ENCODE peak calls at places on chromosomes 1 and 21, in eight cellular contexts. J is HFFc6, Y is neural crest cell, A is WTC11, P is prostate gland, O is RWPE1, T is dorsolateral prefrontal cortex, K is osteoblast. F is an unnamed sample.

GRCh38 chr1:25804244-25804963 is 4.4 kb downstream of the SELENON start:
- DNase-seq in A (no peak), T (no peak), O (peak; percentile 52), K (peak; percentile 99), Y (no peak), J (no peak), P (no peak), F (no peak)

GRCh38 chr1:7127322-7128050 is 342.2 kb downstream of the CAMTA1 start:
- DNase-seq in Y (no peak), A (no peak), O (no peak), J (no peak), P (no peak), K (no peak), T (no peak), F (no peak)

GRCh38 chr1:27891196-27891889 is 19.0 kb downstream of the THEMIS2 start:
- DNase-seq in K (no peak), O (no peak), Y (no peak), J (no peak), A (no peak), T (no peak), P (no peak), F (no peak)

GRCh38 chr1:93256433-93256832 is 75.9 kb downstream of the CCDC18 start:
- DNase-seq in T (no peak), K (no peak), P (no peak), Y (no peak), A (no peak), J (no peak), O (no peak), F (no peak)

GRCh38 chr1:80349218-80349617 is 1342.7 kb upstream of the ADGRL4 start:
- DNase-seq in K (no peak), J (no peak), P (no peak), O (no peak), Y (no peak), T (no peak), A (peak; percentile 11), F (no peak)

GRCh38 chr21:46227811-46228344 is 696 bp downstream of the LSS start:
- DNase-seq in J (no peak), A (no peak), Y (no peak), P (no peak), O (peak; percentile 42), T (no peak), K (peak; percentile 77), F (no peak)

GRCh38 chr1:183794084-183794483 is 10.8 kb upstream of the RGL1 start:
- DNase-seq in P (no peak), O (no peak), Y (no peak), J (no peak), T (no peak), K (no peak), A (no peak), F (no peak)

GRCh38 chr1:23198373-23198772 is 18.9 kb downstream of the HTR1D start:
- DNase-seq in K (peak; percentile 71), Y (no peak), A (no peak), O (peak; percentile 69), J (peak; percentile 97), T (no peak), P (no peak), F (no peak)

GRCh38 chr1:11158291-11158690 is 30.9 kb upstream of the ANGPTL7 start:
- DNase-seq in P (no peak), A (no peak), Y (no peak), O (no peak), K (peak; percentile 78), J (no peak), T (no peak), F (no peak)

GRCh38 chr1:6688001-6688400 is 13.6 kb downstream of the DNAJC11 start:
- DNase-seq in K (no peak), J (peak; percentile 16), A (no peak), P (no peak), T (no peak), Y (no peak), O (no peak), F (no peak)

GRCh38 chr1:10753279-10753678 is 43.2 kb downstream of the CASZ1 start:
- DNase-seq in Y (no peak), T (no peak), P (no peak), K (no peak), A (peak; percentile 66), O (no peak), J (no peak), F (no peak)

GRCh38 chr1:27503961-27504587 is 14.1 kb upstream of the WASF2 start:
- DNase-seq in Y (no peak), T (no peak), P (no peak), J (no peak), A (no peak), K (no peak), O (no peak), F (no peak)

GRCh38 chr1:44485933-44486475 is 80.9 kb downstream of the RNF220 start:
- DNase-seq in P (no peak), K (no peak), A (no peak), Y (no peak), T (no peak), O (no peak), J (no peak), F (no peak)

GRCh38 chr1:196477262-196477661 is 131.0 kb downstream of the KCNT2 start:
- DNase-seq in K (no peak), P (no peak), T (no peak), J (no peak), Y (no peak), A (no peak), O (no peak), F (no peak)

GRCh38 chr1:53685272-53686051 is 53.5 kb downstream of the GLIS1 start:
- DNase-seq in A (no peak), K (peak; percentile 66), P (no peak), Y (no peak), O (no peak), T (no peak), J (peak; percentile 3), F (no peak)

GRCh38 chr1:232990176-232990723 is 39.8 kb downstream of the NTPCR start:
- DNase-seq in A (no peak), J (no peak), O (no peak), T (no peak), K (peak; percentile 62), P (no peak), Y (no peak), F (no peak)

GRCh38 chr1:223525957-223526356 is 132.7 kb downstream of the CCDC185 start:
- DNase-seq in J (no peak), Y (no peak), O (no peak), K (no peak), P (no peak), A (no peak), T (no peak), F (no peak)

GRCh38 chr1:8412183-8412831 is 94.4 kb downstream of the SLC45A1 start:
- DNase-seq in A (no peak), T (no peak), O (no peak), P (peak; percentile 89), J (peak; percentile 88), K (peak; percentile 83), Y (no peak), F (no peak)

GRCh38 chr21:21688877-21689276 is 690.7 kb downstream of the NCAM2 start:
- DNase-seq in K (no peak), T (no peak), O (no peak), P (no peak), A (peak; percentile 61), J (peak; percentile 36), Y (no peak), F (no peak)

GRCh38 chr1:167601442-167602380 is 28.3 kb upstream of the RCSD1 start:
- DNase-seq in Y (no peak), K (peak; percentile 37), P (no peak), J (no peak), O (no peak), T (no peak), A (no peak), F (no peak)

GRCh38 chr1:92218559-92218958 is 844 bp downstream of the C1orf146 start:
- DNase-seq in A (no peak), T (no peak), K (no peak), Y (no peak), O (no peak), P (no peak), J (no peak), F (no peak)
- TF ChIP-seq CTCF in A (no peak), T (no peak), K (no peak), Y (no peak), O (no peak), P (no peak), J (no peak), F (no peak)

GRCh38 chr1:210143465-210144062 is 89.0 kb upstream of the SERTAD4 start:
- DNase-seq in T (peak; percentile 84), A (peak; percentile 68), K (no peak), P (peak; percentile 53), O (peak; percentile 48), J (peak; percentile 63), Y (peak; percentile 79), F (peak; percentile 37)
- TF ChIP-seq CTCF in T (peak; percentile 78), A (peak; percentile 49), K (peak; percentile 65), P (peak; percentile 72), O (peak; percentile 72), J (peak; percentile 92), Y (peak; percentile 85), F (peak; percentile 77)

DNA sequence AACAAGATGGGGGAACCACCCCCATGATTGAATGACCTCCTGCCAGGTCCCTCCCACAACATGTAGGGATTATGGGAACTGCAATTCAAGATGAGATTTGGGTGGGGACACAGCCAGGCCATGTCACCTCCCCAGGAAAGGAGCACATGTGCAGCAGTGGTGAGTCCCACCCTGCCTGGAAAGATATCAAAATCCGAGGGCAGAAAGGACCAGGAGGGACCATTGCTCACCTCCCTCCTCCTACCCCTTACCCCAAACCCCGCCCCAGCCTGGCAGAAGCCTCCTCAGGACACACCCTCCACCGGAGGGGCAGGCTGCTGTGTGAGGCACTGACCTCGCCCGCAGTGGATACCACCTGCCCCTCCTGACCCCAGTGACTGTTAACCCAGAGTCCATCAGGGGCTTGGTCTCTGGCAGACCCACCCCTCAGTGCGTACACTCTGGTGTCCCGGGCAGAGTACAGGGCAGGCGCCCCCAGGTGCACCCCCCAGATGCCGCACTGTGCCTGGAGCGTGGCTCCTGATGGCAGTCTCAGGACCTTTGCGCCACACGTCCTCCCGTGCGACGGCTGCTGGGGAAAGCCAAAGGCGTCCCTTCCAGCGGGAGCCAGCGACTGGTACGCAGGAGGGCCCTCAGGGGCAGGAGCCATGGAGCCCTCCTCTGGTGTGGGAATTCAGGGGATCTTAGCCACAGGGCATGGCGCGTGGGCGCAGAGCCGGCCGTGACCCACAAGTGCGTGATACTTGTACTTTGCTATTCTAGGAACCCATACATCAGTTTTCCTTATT is 20.9 kb downstream of the PDXK start:
- DNase-seq in J (no peak), K (peak; percentile 92), T (no peak), P (no peak), A (peak; percentile 32), Y (no peak), O (peak; percentile 61), F (no peak)
- TF ChIP-seq CTCF in J (no peak), K (no peak), T (no peak), P (no peak), A (no peak), Y (no peak), O (no peak), F (no peak)

DNA sequence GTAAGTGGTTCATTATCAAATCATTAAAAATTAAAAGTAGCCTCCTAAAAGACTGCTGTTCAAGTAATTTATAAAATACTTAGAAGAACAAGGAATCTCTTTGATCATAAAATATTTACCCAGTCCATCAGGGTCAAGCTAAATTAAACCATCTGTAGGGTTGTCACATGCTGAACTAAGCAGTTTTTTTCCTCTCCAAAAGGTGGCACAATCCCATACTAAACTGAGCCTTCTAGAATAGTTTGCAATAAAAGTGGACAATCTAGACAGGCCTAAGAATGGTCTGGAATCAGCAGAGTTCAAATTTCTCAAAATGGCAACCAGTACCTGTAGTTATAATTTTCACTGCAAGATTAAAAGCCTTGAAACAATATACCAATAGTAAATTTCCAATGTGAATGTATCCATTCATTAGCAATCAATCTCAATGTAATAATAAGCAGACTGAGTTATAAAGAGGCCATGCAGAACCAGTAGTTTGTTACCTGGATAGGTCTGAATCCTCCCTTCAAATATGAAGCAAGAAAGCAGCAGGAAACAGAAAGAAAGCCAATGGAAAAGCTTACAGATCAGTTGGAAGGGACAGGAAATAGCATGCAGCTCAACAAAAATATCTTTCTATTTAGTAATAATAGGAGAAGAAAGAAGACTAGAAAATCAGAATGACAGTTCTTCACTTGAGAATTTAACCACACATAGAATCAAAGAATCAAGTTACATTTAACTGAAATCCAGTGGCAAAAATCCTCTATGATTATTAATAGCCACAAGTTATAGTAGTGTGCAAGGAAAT is 194.6 kb downstream of the EIF4G3 start:
- DNase-seq in O (no peak), K (no peak), P (no peak), A (no peak), J (peak; percentile 16), Y (no peak), T (no peak), F (no peak)
- TF ChIP-seq CTCF in O (peak; percentile 19), K (peak; percentile 37), P (peak; percentile 38), A (no peak), J (peak; percentile 56), Y (no peak), T (peak; percentile 46), F (peak; percentile 37)

F was measured in progenitor cell of endocrine pancreas.